ENCODE peak calls at places on chromosome 20, in five cellular contexts. I, K, M, Q and R are unnamed samples.
A peak's percentile ranks its signal among the peaks of the same experiment; 100 is the strongest.

GRCh38 chr20:64131406-64131805 is 24.0 kb upstream of the NPBWR2 start:
- DNase-seq in I (peak; percentile 25), K (peak; percentile 4), M (peak; percentile 27), Q (no peak), R (no peak)

GRCh38 chr20:58850693-58851174 is at the start of gene GNAS-AS1:
- DNase-seq in I (peak; percentile 87), K (peak; percentile 76), M (peak; percentile 82), Q (peak; percentile 97), R (no peak)

GRCh38 chr20:38373898-38374297 is 27.6 kb downstream of the LBP start:
- DNase-seq in I (no peak), K (no peak), M (no peak), Q (no peak), R (no peak)

GRCh38 chr20:35240083-35240913 is 13.8 kb downstream of the MMP24 start:
- DNase-seq in I (no peak), K (no peak), M (no peak), Q (no peak), R (no peak)

GRCh38 chr20:18046535-18046934 is 11.2 kb downstream of the OVOL2 start:
- DNase-seq in I (no peak), K (no peak), M (no peak), Q (no peak), R (no peak)

GRCh38 chr20:58700823-58701222 is 8.2 kb downstream of the NPEPL1 start:
- DNase-seq in I (no peak), K (no peak), M (no peak), Q (no peak), R (no peak)

GRCh38 chr20:45998761-45999160 is 9.9 kb upstream of the MMP9 start:
- DNase-seq in I (no peak), K (no peak), M (no peak), Q (no peak), R (peak; percentile 13)

GRCh38 chr20:58424218-58424617 is 35.2 kb downstream of the VAPB start:
- DNase-seq in I (no peak), K (no peak), M (no peak), Q (no peak), R (no peak)

GRCh38 chr20:56222945-56223344 is 25.6 kb upstream of the MC3R start:
- DNase-seq in I (peak; percentile 19), K (no peak), M (peak; percentile 7), Q (no peak), R (no peak)

GRCh38 chr20:39800548-39800947 is 838.4 kb downstream of the DHX35 start:
- DNase-seq in I (peak; percentile 76), K (no peak), M (peak; percentile 92), Q (peak; percentile 56), R (no peak)

GRCh38 chr20:52945862-52946522 is 26.2 kb upstream of the TSHZ2 start:
- DNase-seq in I (peak; percentile 87), K (no peak), M (no peak), Q (no peak), R (no peak)

GRCh38 chr20:21173496-21174025 is 47.7 kb downstream of the KIZ start:
- DNase-seq in I (no peak), K (no peak), M (peak; percentile 29), Q (peak; percentile 23), R (no peak)

GRCh38 chr20:5933802-5934436 is 16.4 kb downstream of the TRMT6 start:
- DNase-seq in I (peak; percentile 50), K (no peak), M (no peak), Q (no peak), R (no peak)

GRCh38 chr20:59743308-59743707 is 139.0 kb downstream of the PHACTR3 start:
- DNase-seq in I (no peak), K (no peak), M (no peak), Q (no peak), R (no peak)